ENCODE peak calls at places on chromosomes 6 and 20, in five cellular contexts. One of them, this sample, is unnamed.
A peak's percentile ranks its signal among the peaks of the same experiment; 100 is the strongest.

GRCh38 chr6:129432738-129433137 is 277.2 kb downstream of the ARHGAP18 start:
- DNase-seq in stomach: no peak
- DNase-seq in lung: no peak
- DNase-seq in K562: no peak
- DNase-seq in SK-N-MC: no peak
- DNase-seq in this sample: no peak

GRCh38 chr6:72553531-72554202 is 68.2 kb upstream of the KCNQ5 start:
- DNase-seq in K562: peak; percentile 17
- DNase-seq in stomach: no peak
- DNase-seq in SK-N-MC: no peak
- DNase-seq in lung: no peak
- DNase-seq in this sample: no peak

GRCh38 chr20:40706977-40707582 is 18.0 kb upstream of the MAFB start:
- DNase-seq in lung: no peak
- DNase-seq in K562: no peak
- DNase-seq in stomach: no peak
- DNase-seq in SK-N-MC: no peak
- DNase-seq in this sample: no peak

GRCh38 chr6:39937686-39938333 is 3.5 kb upstream of the MOCS1 start:
- DNase-seq in stomach: no peak
- DNase-seq in SK-N-MC: no peak
- DNase-seq in lung: no peak
- DNase-seq in K562: no peak
- DNase-seq in this sample: no peak

GRCh38 chr6:129621252-129621651 is 88.7 kb downstream of the ARHGAP18 start:
- DNase-seq in K562: no peak
- DNase-seq in stomach: peak; percentile 34
- DNase-seq in lung: no peak
- DNase-seq in SK-N-MC: no peak
- DNase-seq in this sample: peak; percentile 38

GRCh38 chr6:120200853-120201252 is 851.3 kb upstream of the MAN1A1 start:
- DNase-seq in lung: no peak
- DNase-seq in K562: no peak
- DNase-seq in SK-N-MC: no peak
- DNase-seq in stomach: no peak
- DNase-seq in this sample: no peak

GRCh38 chr6:79538481-79538971 is 1.3 kb upstream of the LCA5 start:
- DNase-seq in K562: no peak
- DNase-seq in lung: no peak
- DNase-seq in SK-N-MC: no peak
- DNase-seq in stomach: no peak
- DNase-seq in this sample: no peak

GRCh38 chr6:110328231-110328630 is 29.9 kb downstream of the METTL24 start:
- DNase-seq in lung: no peak
- DNase-seq in stomach: no peak
- DNase-seq in K562: no peak
- DNase-seq in SK-N-MC: no peak
- DNase-seq in this sample: no peak

GRCh38 chr6:72911463-72912153 is 289.7 kb downstream of the KCNQ5 start:
- DNase-seq in K562: no peak
- DNase-seq in lung: no peak
- DNase-seq in SK-N-MC: peak; percentile 35
- DNase-seq in stomach: no peak
- DNase-seq in this sample: no peak

GRCh38 chr20:44384423-44385027 is 29.0 kb downstream of the HNF4A start:
- DNase-seq in SK-N-MC: peak; percentile 16
- DNase-seq in lung: peak; percentile 84
- DNase-seq in K562: peak; percentile 66
- DNase-seq in stomach: peak; percentile 87
- DNase-seq in this sample: peak; percentile 91

GRCh38 chr6:157987788-157988699 is 6.4 kb downstream of the SYNJ2 start:
- DNase-seq in K562: no peak
- DNase-seq in SK-N-MC: no peak
- DNase-seq in lung: no peak
- DNase-seq in stomach: no peak
- DNase-seq in this sample: no peak

GRCh38 chr20:51966296-51966971 is 164.1 kb upstream of the SALL4 start:
- DNase-seq in lung: peak; percentile 67
- DNase-seq in SK-N-MC: no peak
- DNase-seq in K562: peak; percentile 20
- DNase-seq in stomach: peak; percentile 52
- DNase-seq in this sample: peak; percentile 86

GRCh38 chr6:160431791-160432404 is 83.7 kb downstream of the SLC22A3 start:
- DNase-seq in stomach: no peak
- DNase-seq in lung: no peak
- DNase-seq in SK-N-MC: no peak
- DNase-seq in K562: peak; percentile 68
- DNase-seq in this sample: peak; percentile 55

GRCh38 chr6:32047855-32048766 is 9.9 kb downstream of the CYP21A2 start:
- DNase-seq in stomach: peak; percentile 80
- DNase-seq in K562: peak; percentile 84
- DNase-seq in SK-N-MC: no peak
- DNase-seq in lung: peak; percentile 77
- DNase-seq in this sample: peak; percentile 80

GRCh38 chr6:80520195-80520594 is 413.7 kb downstream of the BCKDHB start:
- DNase-seq in K562: no peak
- DNase-seq in SK-N-MC: no peak
- DNase-seq in stomach: no peak
- DNase-seq in lung: no peak
- DNase-seq in this sample: no peak

GRCh38 chr20:41998539-41999341 is 380.6 kb upstream of the CHD6 start:
- DNase-seq in lung: no peak
- DNase-seq in K562: no peak
- DNase-seq in stomach: no peak
- DNase-seq in SK-N-MC: no peak
- DNase-seq in this sample: no peak

GRCh38 chr20:42678895-42679294 is 510.8 kb downstream of the PTPRT start:
- DNase-seq in SK-N-MC: no peak
- DNase-seq in stomach: no peak
- DNase-seq in K562: no peak
- DNase-seq in lung: no peak
- DNase-seq in this sample: no peak

GRCh38 chr6:138162104-138162946 is 586 bp downstream of the ARFGEF3 start:
- DNase-seq in SK-N-MC: no peak
- DNase-seq in lung: no peak
- DNase-seq in K562: no peak
- DNase-seq in stomach: peak; percentile 57
- DNase-seq in this sample: peak; percentile 16

GRCh38 chr20:9457055-9457454 is 57.3 kb upstream of the LAMP5 start:
- DNase-seq in K562: no peak
- DNase-seq in lung: no peak
- DNase-seq in stomach: no peak
- DNase-seq in SK-N-MC: no peak
- DNase-seq in this sample: no peak

GRCh38 chr6:36657942-36658544 is 20.5 kb upstream of the CDKN1A start:
- DNase-seq in lung: no peak
- DNase-seq in K562: no peak
- DNase-seq in stomach: no peak
- DNase-seq in SK-N-MC: no peak
- DNase-seq in this sample: no peak

GRCh38 chr6:15985354-15985995 is 143.4 kb upstream of the MYLIP start:
- DNase-seq in K562: peak; percentile 34
- DNase-seq in lung: no peak
- DNase-seq in SK-N-MC: no peak
- DNase-seq in stomach: no peak
- DNase-seq in this sample: no peak

GRCh38 chr6:55212147-55212546 is 37.8 kb downstream of the HCRTR2 start:
- DNase-seq in K562: no peak
- DNase-seq in lung: no peak
- DNase-seq in stomach: no peak
- DNase-seq in SK-N-MC: no peak
- DNase-seq in this sample: no peak

GRCh38 chr6:168355716-168356522 is 36.3 kb upstream of the DACT2 start:
- DNase-seq in K562: peak; percentile 82
- DNase-seq in lung: peak; percentile 46
- DNase-seq in SK-N-MC: no peak
- DNase-seq in stomach: peak; percentile 64
- DNase-seq in this sample: peak; percentile 83

GRCh38 chr6:39173276-39173675 is 56.0 kb downstream of the KCNK5 start:
- DNase-seq in lung: no peak
- DNase-seq in stomach: no peak
- DNase-seq in K562: no peak
- DNase-seq in SK-N-MC: no peak
- DNase-seq in this sample: no peak

GRCh38 chr20:8473459-8473858 is 341.4 kb downstream of the PLCB1 start:
- DNase-seq in lung: no peak
- DNase-seq in stomach: no peak
- DNase-seq in SK-N-MC: no peak
- DNase-seq in K562: no peak
- DNase-seq in this sample: no peak

GRCh38 chr6:146620655-146621054 is 21.9 kb downstream of the ADGB start:
- DNase-seq in lung: no peak
- DNase-seq in stomach: no peak
- DNase-seq in K562: no peak
- DNase-seq in SK-N-MC: no peak
- DNase-seq in this sample: no peak
- H3K27ac ChIP-seq in lung: no peak overlapping the region
- H3K27ac ChIP-seq in stomach: no peak overlapping the region
- H3K27ac ChIP-seq in K562: no peak overlapping the region
- H3K27ac ChIP-seq in SK-N-MC: no peak overlapping the region
- H3K27ac ChIP-seq in this sample: no peak overlapping the region

GRCh38 chr6:21665436-21666199 is 72.1 kb downstream of the SOX4 start:
- DNase-seq in K562: no peak
- DNase-seq in SK-N-MC: no peak
- DNase-seq in lung: no peak
- DNase-seq in stomach: no peak
- DNase-seq in this sample: no peak
- H3K27ac ChIP-seq in K562: no peak overlapping the region
- H3K27ac ChIP-seq in SK-N-MC: no peak overlapping the region
- H3K27ac ChIP-seq in lung: peak overlapping the region; percentile 49
- H3K27ac ChIP-seq in stomach: peak overlapping the region; percentile 21
- H3K27ac ChIP-seq in this sample: no peak overlapping the region

DNA sequence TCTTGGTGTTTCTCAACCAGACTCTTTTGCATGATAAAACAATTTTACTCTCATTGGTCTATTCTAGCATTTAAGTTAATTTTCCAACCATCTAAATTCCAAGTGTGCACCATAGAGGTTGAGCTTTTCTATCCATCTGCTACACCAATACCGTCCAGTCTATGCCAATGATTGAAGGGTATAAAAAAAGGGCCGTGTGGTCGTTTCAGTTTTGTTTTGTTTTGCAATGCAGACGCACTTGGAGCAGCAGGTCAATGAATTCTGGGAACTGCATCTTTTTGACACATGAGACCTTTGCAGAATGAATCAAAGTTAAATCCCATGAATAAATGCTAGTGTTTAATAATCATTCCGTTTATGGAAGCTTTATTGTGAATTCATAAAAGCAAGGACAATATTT is 650.0 kb upstream of the GJE1 start:
- DNase-seq in K562: no peak
- DNase-seq in stomach: no peak
- DNase-seq in lung: no peak
- DNase-seq in SK-N-MC: no peak
- DNase-seq in this sample: no peak
- H3K27ac ChIP-seq in K562: no peak overlapping the region
- H3K27ac ChIP-seq in stomach: no peak overlapping the region
- H3K27ac ChIP-seq in lung: no peak overlapping the region
- H3K27ac ChIP-seq in SK-N-MC: no peak overlapping the region
- H3K27ac ChIP-seq in this sample: no peak overlapping the region

DNA sequence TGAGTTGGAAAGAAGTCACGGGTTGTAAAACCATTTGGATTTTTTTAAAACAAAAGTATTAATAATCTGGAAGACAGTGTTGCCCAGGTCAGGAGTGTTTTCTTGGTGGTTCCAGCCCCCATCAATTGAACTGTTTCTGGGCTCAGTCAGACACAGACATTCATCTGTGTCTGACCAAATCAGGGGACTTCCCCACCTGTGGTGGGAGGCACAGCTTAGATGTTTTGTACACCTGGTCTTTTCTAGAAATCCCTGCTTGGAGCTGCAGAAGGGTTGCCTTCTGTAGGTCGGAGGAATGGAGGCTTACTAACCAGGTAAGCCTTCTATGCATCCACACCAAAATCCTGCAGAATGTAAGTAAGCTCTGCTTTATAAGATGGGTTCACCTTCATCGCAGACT is 63.6 kb downstream of the CDS2 start:
- DNase-seq in stomach: no peak
- DNase-seq in SK-N-MC: no peak
- DNase-seq in K562: no peak
- DNase-seq in lung: no peak
- DNase-seq in this sample: no peak
- H3K27ac ChIP-seq in stomach: no peak overlapping the region
- H3K27ac ChIP-seq in SK-N-MC: no peak overlapping the region
- H3K27ac ChIP-seq in K562: no peak overlapping the region
- H3K27ac ChIP-seq in lung: no peak overlapping the region
- H3K27ac ChIP-seq in this sample: no peak overlapping the region

DNA sequence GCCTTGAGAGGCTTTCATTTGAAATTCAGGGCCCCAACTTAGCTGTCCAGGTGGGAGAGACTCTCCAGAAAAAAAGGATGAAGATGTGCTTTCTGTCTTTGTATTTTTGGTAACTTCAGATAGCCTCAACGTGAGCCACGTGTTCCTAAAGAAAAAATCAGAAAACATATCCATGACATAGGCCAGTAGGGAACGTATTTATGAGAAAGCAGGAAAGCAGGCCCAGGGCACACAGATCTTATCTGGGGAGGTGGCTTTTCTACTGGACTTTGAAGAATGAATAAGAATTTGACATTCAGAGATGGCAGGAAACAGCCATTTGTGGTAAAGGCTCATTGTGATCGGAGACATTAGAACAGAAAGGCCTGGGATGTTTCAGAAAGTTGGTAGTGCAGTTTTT is 21.2 kb upstream of the EXOC2 start:
- DNase-seq in lung: no peak
- DNase-seq in stomach: no peak
- DNase-seq in K562: no peak
- DNase-seq in SK-N-MC: no peak
- DNase-seq in this sample: no peak
- H3K27ac ChIP-seq in lung: peak overlapping the region; percentile 26
- H3K27ac ChIP-seq in stomach: no peak overlapping the region
- H3K27ac ChIP-seq in K562: no peak overlapping the region
- H3K27ac ChIP-seq in SK-N-MC: no peak overlapping the region
- H3K27ac ChIP-seq in this sample: no peak overlapping the region

GRCh38 chr6:2765896-2766766 is 938 bp downstream of the WRNIP1 start:
- DNase-seq in lung: peak; percentile 41
- DNase-seq in K562: peak; percentile 86
- DNase-seq in stomach: peak; percentile 53
- DNase-seq in SK-N-MC: no peak
- DNase-seq in this sample: peak; percentile 68
- H3K27ac ChIP-seq in lung: peak overlapping the region; percentile 90
- H3K27ac ChIP-seq in K562: peak overlapping the region; percentile 85
- H3K27ac ChIP-seq in stomach: peak overlapping the region; percentile 92
- H3K27ac ChIP-seq in SK-N-MC: peak overlapping the region; percentile 59
- H3K27ac ChIP-seq in this sample: peak overlapping the region; percentile 87

This sample was measured in testis.